ENCODE peak calls at places on chromosomes 7 and 10, in ten cellular contexts. One of them, this sample, is unnamed.

GRCh38 chr10:102776779-102777417 is 33.1 kb downstream of the WBP1L start:
- DNase-seq in GM12878: no peak
- DNase-seq in stomach: peak; percentile 71
- DNase-seq in uterus: peak; percentile 80
- DNase-seq in adrenal gland: peak; percentile 93
- DNase-seq in ovary: peak; percentile 86
- DNase-seq in A549: no peak
- DNase-seq in body of pancreas: peak; percentile 78
- DNase-seq in endothelial cell of umbilical vein: peak; percentile 92
- DNase-seq in breast epithelium: peak; percentile 75
- DNase-seq in this sample: peak; percentile 15

GRCh38 chr10:72660220-72660619 is 31.7 kb upstream of the MCU start:
- DNase-seq in GM12878: no peak
- DNase-seq in stomach: no peak
- DNase-seq in uterus: no peak
- DNase-seq in adrenal gland: no peak
- DNase-seq in ovary: no peak
- DNase-seq in A549: no peak
- DNase-seq in body of pancreas: no peak
- DNase-seq in endothelial cell of umbilical vein: no peak
- DNase-seq in breast epithelium: no peak
- DNase-seq in this sample: no peak

GRCh38 chr10:128095023-128095752 is 31.0 kb downstream of the MKI67 start:
- DNase-seq in GM12878: no peak
- DNase-seq in stomach: no peak
- DNase-seq in uterus: no peak
- DNase-seq in adrenal gland: no peak
- DNase-seq in ovary: no peak
- DNase-seq in A549: no peak
- DNase-seq in body of pancreas: no peak
- DNase-seq in endothelial cell of umbilical vein: no peak
- DNase-seq in breast epithelium: no peak
- DNase-seq in this sample: no peak

GRCh38 chr7:137354361-137354760 is 10.8 kb upstream of the PTN start:
- DNase-seq in GM12878: no peak
- DNase-seq in stomach: no peak
- DNase-seq in uterus: no peak
- DNase-seq in adrenal gland: no peak
- DNase-seq in ovary: no peak
- DNase-seq in A549: no peak
- DNase-seq in body of pancreas: peak; percentile 15
- DNase-seq in endothelial cell of umbilical vein: no peak
- DNase-seq in breast epithelium: peak; percentile 50
- DNase-seq in this sample: no peak

GRCh38 chr10:103870503-103870902 is 15.1 kb upstream of the SH3PXD2A start:
- DNase-seq in GM12878: no peak
- DNase-seq in stomach: no peak
- DNase-seq in uterus: no peak
- DNase-seq in adrenal gland: no peak
- DNase-seq in ovary: no peak
- DNase-seq in A549: no peak
- DNase-seq in body of pancreas: no peak
- DNase-seq in endothelial cell of umbilical vein: no peak
- DNase-seq in breast epithelium: no peak
- DNase-seq in this sample: no peak

GRCh38 chr10:86250399-86250798 is 116.2 kb downstream of the GRID1 start:
- DNase-seq in GM12878: no peak
- DNase-seq in stomach: no peak
- DNase-seq in uterus: no peak
- DNase-seq in adrenal gland: no peak
- DNase-seq in ovary: no peak
- DNase-seq in A549: no peak
- DNase-seq in body of pancreas: no peak
- DNase-seq in endothelial cell of umbilical vein: no peak
- DNase-seq in breast epithelium: no peak
- DNase-seq in this sample: no peak

GRCh38 chr10:111281516-111281915 is 204.7 kb downstream of the ADRA2A start:
- DNase-seq in GM12878: no peak
- DNase-seq in stomach: no peak
- DNase-seq in uterus: no peak
- DNase-seq in adrenal gland: no peak
- DNase-seq in ovary: no peak
- DNase-seq in A549: peak; percentile 5
- DNase-seq in body of pancreas: no peak
- DNase-seq in endothelial cell of umbilical vein: no peak
- DNase-seq in breast epithelium: no peak
- DNase-seq in this sample: no peak

GRCh38 chr7:82745117-82745516 is 301.5 kb upstream of the CACNA2D1 start:
- DNase-seq in GM12878: no peak
- DNase-seq in stomach: no peak
- DNase-seq in uterus: no peak
- DNase-seq in adrenal gland: no peak
- DNase-seq in ovary: no peak
- DNase-seq in A549: no peak
- DNase-seq in body of pancreas: no peak
- DNase-seq in endothelial cell of umbilical vein: no peak
- DNase-seq in breast epithelium: no peak
- DNase-seq in this sample: no peak

GRCh38 chr10:34216348-34216908 is 598.7 kb downstream of the PARD3 start:
- DNase-seq in GM12878: no peak
- DNase-seq in stomach: no peak
- DNase-seq in uterus: no peak
- DNase-seq in adrenal gland: no peak
- DNase-seq in ovary: no peak
- DNase-seq in A549: no peak
- DNase-seq in body of pancreas: no peak
- DNase-seq in endothelial cell of umbilical vein: peak; percentile 7
- DNase-seq in breast epithelium: no peak
- DNase-seq in this sample: no peak

DNA sequence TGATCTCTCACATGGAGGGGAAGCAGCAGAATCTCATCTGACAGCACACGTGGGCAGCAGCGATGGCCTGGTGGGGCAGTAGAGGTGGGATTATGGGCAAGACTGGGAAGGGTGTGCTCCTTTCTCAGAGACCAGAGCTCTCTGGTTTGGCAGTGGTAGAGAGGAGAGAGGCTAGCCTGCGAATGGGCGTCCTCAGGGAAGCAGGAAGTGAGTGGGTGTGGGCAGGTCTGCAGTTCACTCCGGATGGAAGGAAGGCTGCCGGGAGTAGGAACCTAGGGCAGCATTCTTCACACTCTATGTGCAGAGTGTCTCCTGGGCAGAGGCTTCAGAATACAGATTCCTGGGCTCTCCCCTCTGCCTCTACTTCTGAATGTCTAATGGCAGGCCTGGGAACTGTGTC is 162.8 kb upstream of the BMPER start:
- DNase-seq in GM12878: no peak
- DNase-seq in stomach: no peak
- DNase-seq in uterus: no peak
- DNase-seq in adrenal gland: no peak
- DNase-seq in ovary: no peak
- DNase-seq in A549: no peak
- DNase-seq in body of pancreas: no peak
- DNase-seq in endothelial cell of umbilical vein: no peak
- DNase-seq in breast epithelium: no peak
- DNase-seq in this sample: no peak
- TF ChIP-seq POLR2A in GM12878: no peak
- TF ChIP-seq POLR2A in stomach: no peak
- TF ChIP-seq POLR2A in uterus: no peak
- TF ChIP-seq POLR2A in adrenal gland: no peak
- TF ChIP-seq POLR2A in ovary: no peak
- TF ChIP-seq POLR2A in A549: no peak
- TF ChIP-seq POLR2A in body of pancreas: no peak
- TF ChIP-seq POLR2A in endothelial cell of umbilical vein: no peak
- TF ChIP-seq POLR2A in breast epithelium: no peak
- TF ChIP-seq POLR2A in this sample: no peak

GRCh38 chr10:99926925-99927718 is 82.6 kb downstream of the DNMBP start:
- DNase-seq in GM12878: no peak
- DNase-seq in stomach: peak; percentile 56
- DNase-seq in uterus: peak; percentile 63
- DNase-seq in adrenal gland: peak; percentile 50
- DNase-seq in ovary: peak; percentile 60
- DNase-seq in A549: no peak
- DNase-seq in body of pancreas: peak; percentile 56
- DNase-seq in endothelial cell of umbilical vein: peak; percentile 91
- DNase-seq in breast epithelium: no peak
- DNase-seq in this sample: no peak
- TF ChIP-seq POLR2A in GM12878: no peak
- TF ChIP-seq POLR2A in stomach: no peak
- TF ChIP-seq POLR2A in uterus: no peak
- TF ChIP-seq POLR2A in adrenal gland: no peak
- TF ChIP-seq POLR2A in ovary: no peak
- TF ChIP-seq POLR2A in A549: no peak
- TF ChIP-seq POLR2A in body of pancreas: no peak
- TF ChIP-seq POLR2A in endothelial cell of umbilical vein: peak; percentile 78
- TF ChIP-seq POLR2A in breast epithelium: no peak
- TF ChIP-seq POLR2A in this sample: no peak

DNA sequence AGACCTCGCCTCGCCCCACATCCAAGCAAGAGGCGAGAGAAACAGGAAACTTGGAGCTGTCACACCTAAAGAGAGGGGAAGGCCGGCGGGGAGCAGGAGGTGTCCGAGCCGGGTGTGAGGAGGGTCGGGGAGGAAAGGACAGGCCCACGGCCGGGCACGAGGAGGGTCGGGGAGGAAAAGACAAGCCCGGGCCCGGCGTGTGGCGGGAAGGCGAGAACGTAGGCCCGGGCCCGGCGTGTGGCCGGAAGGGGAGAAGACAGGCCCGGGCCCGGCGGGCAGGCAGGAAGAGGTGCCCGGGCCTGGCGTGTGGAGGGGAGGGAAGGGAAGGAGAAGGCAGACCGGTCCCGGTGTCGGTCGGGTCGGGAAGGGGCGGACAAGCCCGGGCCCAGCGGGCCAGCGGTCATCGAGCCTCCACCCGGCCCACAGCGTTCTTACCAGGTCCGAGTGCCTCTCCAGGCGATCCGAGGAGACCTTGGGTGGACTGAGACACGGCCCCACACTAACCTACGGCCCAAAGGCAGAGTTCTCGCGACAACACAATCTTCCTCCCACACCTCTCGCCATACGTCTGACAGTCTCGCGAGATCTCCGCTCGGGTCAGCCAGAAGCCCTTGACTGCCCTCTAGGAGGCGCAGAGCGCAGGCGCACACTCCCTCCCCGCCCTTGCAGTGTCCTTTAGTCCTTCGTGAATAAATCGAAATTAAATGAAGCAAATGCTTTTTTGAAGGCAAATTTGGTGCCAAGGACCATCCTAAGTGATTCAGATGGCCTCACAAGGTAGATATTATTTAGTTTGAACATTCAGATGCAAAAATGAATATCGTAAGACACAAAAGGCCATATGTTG is at the start of gene NCOA4:
- DNase-seq in GM12878: peak; percentile 95
- DNase-seq in stomach: peak; percentile 99
- DNase-seq in uterus: peak; percentile 96
- DNase-seq in adrenal gland: peak; percentile 99
- DNase-seq in ovary: peak; percentile 98
- DNase-seq in A549: peak; percentile 96
- DNase-seq in body of pancreas: peak; percentile 98
- DNase-seq in endothelial cell of umbilical vein: peak; percentile 98
- DNase-seq in breast epithelium: peak; percentile 98
- DNase-seq in this sample: peak; percentile 92
- TF ChIP-seq POLR2A in GM12878: peak; percentile 96
- TF ChIP-seq POLR2A in stomach: peak; percentile 50
- TF ChIP-seq POLR2A in uterus: peak; percentile 56
- TF ChIP-seq POLR2A in adrenal gland: peak; percentile 54
- TF ChIP-seq POLR2A in ovary: peak; percentile 37
- TF ChIP-seq POLR2A in A549: peak; percentile 80
- TF ChIP-seq POLR2A in body of pancreas: peak; percentile 56
- TF ChIP-seq POLR2A in endothelial cell of umbilical vein: peak; percentile 97
- TF ChIP-seq POLR2A in breast epithelium: no peak
- TF ChIP-seq POLR2A in this sample: peak; percentile 90

GRCh38 chr7:151010002-151010306 is 14.3 kb downstream of the ATG9B start:
- DNase-seq in GM12878: no peak
- DNase-seq in stomach: no peak
- DNase-seq in uterus: no peak
- DNase-seq in adrenal gland: no peak
- DNase-seq in ovary: no peak
- DNase-seq in A549: no peak
- DNase-seq in body of pancreas: no peak
- DNase-seq in endothelial cell of umbilical vein: no peak
- DNase-seq in breast epithelium: no peak
- DNase-seq in this sample: no peak

GRCh38 chr7:151008143-151008510 is 16.2 kb downstream of the ATG9B start:
- DNase-seq in GM12878: no peak
- DNase-seq in stomach: no peak
- DNase-seq in uterus: no peak
- DNase-seq in adrenal gland: peak; percentile 49
- DNase-seq in ovary: peak; percentile 41
- DNase-seq in A549: no peak
- DNase-seq in body of pancreas: no peak
- DNase-seq in endothelial cell of umbilical vein: peak; percentile 82
- DNase-seq in breast epithelium: no peak
- DNase-seq in this sample: no peak

GRCh38 chr7:151009340-151010001 is 14.8 kb downstream of the ATG9B start:
- DNase-seq in GM12878: no peak
- DNase-seq in stomach: no peak
- DNase-seq in uterus: no peak
- DNase-seq in adrenal gland: no peak
- DNase-seq in ovary: no peak
- DNase-seq in A549: no peak
- DNase-seq in body of pancreas: no peak
- DNase-seq in endothelial cell of umbilical vein: no peak
- DNase-seq in breast epithelium: no peak
- DNase-seq in this sample: no peak

GRCh38 chr7:151007469-151007898 is 16.7 kb downstream of the NOS3 start:
- DNase-seq in GM12878: no peak
- DNase-seq in stomach: no peak
- DNase-seq in uterus: no peak
- DNase-seq in adrenal gland: no peak
- DNase-seq in ovary: no peak
- DNase-seq in A549: no peak
- DNase-seq in body of pancreas: no peak
- DNase-seq in endothelial cell of umbilical vein: peak; percentile 35
- DNase-seq in breast epithelium: no peak
- DNase-seq in this sample: no peak

DNA sequence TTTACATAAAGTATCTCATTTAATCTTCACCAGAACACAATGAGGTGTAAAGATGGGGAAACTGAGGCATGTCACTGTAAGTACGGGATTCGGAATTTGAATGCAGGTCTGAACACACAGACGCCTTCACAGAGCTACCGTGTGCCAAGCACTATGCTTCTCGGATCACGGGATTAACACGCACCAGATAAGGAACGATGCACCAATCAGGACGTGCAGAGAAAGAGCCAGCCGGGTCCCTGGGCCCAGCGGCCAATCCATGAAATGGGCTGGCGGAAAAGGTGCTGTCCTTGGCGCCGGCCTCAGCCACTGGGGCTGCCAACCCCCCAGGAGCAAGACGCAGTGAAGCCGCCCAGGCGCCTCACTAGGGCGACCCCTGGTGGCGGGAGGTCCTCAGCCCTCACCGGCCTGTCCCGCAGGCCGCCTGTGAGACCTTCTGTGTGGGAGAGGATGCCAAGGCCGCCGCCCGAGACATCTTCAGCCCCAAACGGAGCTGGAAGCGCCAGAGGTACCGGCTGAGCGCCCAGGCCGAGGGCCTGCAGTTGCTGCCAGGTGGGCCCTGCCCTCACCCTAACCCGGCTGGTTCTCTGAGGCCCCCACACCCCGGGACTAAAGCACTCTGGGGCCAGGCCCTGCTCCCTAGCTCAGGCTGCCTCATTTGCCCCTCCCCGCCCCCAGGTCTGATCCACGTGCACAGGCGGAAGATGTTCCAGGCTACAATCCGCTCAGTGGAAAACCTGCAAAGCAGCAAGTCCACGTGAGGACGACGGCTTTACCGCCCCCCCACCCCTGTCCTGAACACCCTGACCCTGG is 15.6 kb downstream of the ATG9B start:
- DNase-seq in GM12878: peak; percentile 39
- DNase-seq in stomach: no peak
- DNase-seq in uterus: peak; percentile 76
- DNase-seq in adrenal gland: peak; percentile 73
- DNase-seq in ovary: peak; percentile 85
- DNase-seq in A549: peak; percentile 41
- DNase-seq in body of pancreas: peak; percentile 77
- DNase-seq in endothelial cell of umbilical vein: peak; percentile 62
- DNase-seq in breast epithelium: no peak
- DNase-seq in this sample: no peak
- TF ChIP-seq POLR2A in GM12878: no peak
- TF ChIP-seq POLR2A in stomach: no peak
- TF ChIP-seq POLR2A in uterus: no peak
- TF ChIP-seq POLR2A in adrenal gland: no peak
- TF ChIP-seq POLR2A in ovary: no peak
- TF ChIP-seq POLR2A in A549: no peak
- TF ChIP-seq POLR2A in body of pancreas: no peak
- TF ChIP-seq POLR2A in endothelial cell of umbilical vein: peak; percentile 49
- TF ChIP-seq POLR2A in breast epithelium: no peak
- TF ChIP-seq POLR2A in this sample: peak; percentile 9